ENCODE peak calls at places on chromosome 5, in four cellular contexts. R, T, C and B are unnamed samples.

GRCh38 chr5:174520420-174521396 is 203.7 kb upstream of the MSX2 start:
- DNase-seq in T (no peak), C (peak), R (no peak), B (no peak)

GRCh38 chr5:93404246-93404645 is 176.8 kb downstream of the NR2F1-AS1 start:
- DNase-seq in C (no peak), T (no peak), R (no peak), B (no peak)

GRCh38 chr5:80871541-80871961 is 88.6 kb upstream of the RASGRF2 start:
- DNase-seq in C (peak), R (no peak), T (peak), B (no peak)

GRCh38 chr5:82290005-82290404 is 11.9 kb upstream of the RPS23 start:
- DNase-seq in C (no peak), T (no peak), R (no peak), B (no peak)

GRCh38 chr5:159098285-159099048 is 1.2 kb downstream of the EBF1 start:
- DNase-seq in R (no peak), C (no peak), T (peak), B (no peak)

GRCh38 chr5:15222156-15222555 is 277.8 kb upstream of the FBXL7 start:
- DNase-seq in R (no peak), C (no peak), T (no peak), B (no peak)

GRCh38 chr5:140141241-140141640 is 15.5 kb downstream of the IGIP start:
- DNase-seq in C (peak), R (no peak), T (no peak), B (no peak)

GRCh38 chr5:146662229-146662628 is 146.2 kb upstream of the GPR151 start:
- DNase-seq in T (peak), R (peak), C (no peak), B (no peak)

GRCh38 chr5:179488464-179488863 is 61.9 kb upstream of the RUFY1 start:
- DNase-seq in C (no peak), T (no peak), R (no peak), B (no peak)

GRCh38 chr5:52786937-52787599 is 648 bp upstream of the ITGA1 start:
- DNase-seq in R (peak), T (no peak), C (peak), B (no peak)

GRCh38 chr5:147223343-147223742 is 11.5 kb upstream of the STK32A start:
- DNase-seq in C (no peak), T (no peak), R (no peak), B (no peak)

GRCh38 chr5:107917983-107918382 is 247.2 kb upstream of the EFNA5 start:
- DNase-seq in R (no peak), C (no peak), T (no peak), B (no peak)

GRCh38 chr5:104635216-104635615 is 1072.6 kb upstream of the NUDT12 start:
- DNase-seq in R (no peak), C (peak), T (no peak), B (no peak)

GRCh38 chr5:120655828-120656435 is 191.8 kb downstream of the PRR16 start:
- DNase-seq in C (peak), R (peak), T (peak), B (no peak)

GRCh38 chr5:30099634-30100033 is 1093.9 kb upstream of the CDH6 start:
- DNase-seq in R (no peak), T (peak), C (no peak), B (no peak)

GRCh38 chr5:93886098-93886806 is 144.9 kb upstream of the POU5F2 start:
- DNase-seq in R (no peak), C (peak), T (no peak), B (no peak)

GRCh38 chr5:88377705-88378656 is 109.3 kb upstream of the TMEM161B start:
- DNase-seq in R (no peak), C (no peak), T (no peak), B (no peak)

GRCh38 chr5:155299342-155300006 is 285.9 kb downstream of the KIF4B start:
- DNase-seq in C (no peak), R (no peak), T (no peak), B (no peak)

GRCh38 chr5:60701317-60701988 is 1.5 kb upstream of the DEPDC1B start:
- DNase-seq in C (no peak), R (peak), T (no peak), B (no peak)

GRCh38 chr5:107948377-107948776 is 277.6 kb upstream of the EFNA5 start:
- DNase-seq in R (peak), T (no peak), C (no peak), B (no peak)

GRCh38 chr5:34789021-34789531 is 49.9 kb upstream of the TTC23L start:
- DNase-seq in C (peak), R (no peak), T (no peak), B (no peak)

DNA sequence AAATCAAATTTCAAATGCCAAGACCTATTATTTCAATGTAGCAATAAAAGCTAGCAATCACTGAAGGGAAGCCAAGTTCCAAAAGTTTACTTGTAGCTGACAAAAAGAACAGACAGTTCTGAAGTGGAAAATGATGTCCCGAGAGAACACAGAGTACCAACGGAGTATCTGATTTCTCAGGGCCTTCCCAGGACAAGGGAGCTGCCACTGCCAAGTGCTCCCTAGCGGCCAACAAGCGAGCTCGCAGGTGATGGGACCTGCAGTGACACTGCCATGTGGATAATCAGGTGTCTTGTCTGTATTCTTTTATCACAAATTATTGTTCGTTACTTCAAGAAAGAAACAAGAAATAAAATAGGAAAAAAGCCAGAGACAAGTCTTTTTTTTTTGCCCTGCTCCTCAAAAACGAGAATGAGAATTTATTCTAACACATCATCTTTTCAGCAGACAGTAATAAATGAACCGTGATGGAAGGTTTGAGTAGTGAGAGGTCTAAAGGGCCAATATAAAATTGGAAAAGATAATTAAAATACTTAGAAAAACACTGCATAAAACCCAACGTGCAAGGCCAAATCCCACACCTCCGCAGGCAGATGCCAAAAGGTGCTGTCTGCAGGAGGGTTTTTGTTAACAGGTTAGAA is 159.4 kb downstream of the MYO10 start:
- DNase-seq in R (peak), T (no peak), C (no peak), B (no peak)
- TF ChIP-seq CTCF in R (no peak), T (peak), C (no peak), B (no peak)

GRCh38 chr5:96934695-96935555 is 955 bp upstream of the LNPEP start:
- DNase-seq in T (peak), C (peak), R (peak), B (peak)
- TF ChIP-seq CTCF in T (no peak), C (no peak), R (no peak), B (no peak)

DNA sequence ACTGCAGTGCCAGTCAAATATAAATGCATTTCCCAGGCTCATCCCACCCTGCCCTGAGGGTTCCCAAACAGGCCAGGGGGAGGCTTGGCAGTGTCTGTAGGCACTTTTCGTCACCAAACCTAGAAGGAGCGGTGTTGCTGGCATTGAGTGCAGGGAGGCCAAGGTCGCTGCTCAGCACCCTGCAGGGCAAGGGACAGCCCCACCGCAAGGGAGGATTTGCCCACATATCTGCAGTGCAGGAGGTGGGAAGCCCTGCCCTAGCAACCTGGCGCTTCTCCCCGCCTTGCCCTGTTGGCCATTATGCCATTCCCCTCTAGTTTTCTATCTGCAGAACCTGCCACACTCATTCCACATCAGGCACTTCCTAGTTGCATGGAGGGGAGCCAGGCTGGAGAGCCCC is 327.8 kb upstream of the ADCY2 start:
- DNase-seq in C (no peak), R (no peak), T (no peak), B (no peak)
- TF ChIP-seq CTCF in C (no peak), R (no peak), T (no peak), B (no peak)

DNA sequence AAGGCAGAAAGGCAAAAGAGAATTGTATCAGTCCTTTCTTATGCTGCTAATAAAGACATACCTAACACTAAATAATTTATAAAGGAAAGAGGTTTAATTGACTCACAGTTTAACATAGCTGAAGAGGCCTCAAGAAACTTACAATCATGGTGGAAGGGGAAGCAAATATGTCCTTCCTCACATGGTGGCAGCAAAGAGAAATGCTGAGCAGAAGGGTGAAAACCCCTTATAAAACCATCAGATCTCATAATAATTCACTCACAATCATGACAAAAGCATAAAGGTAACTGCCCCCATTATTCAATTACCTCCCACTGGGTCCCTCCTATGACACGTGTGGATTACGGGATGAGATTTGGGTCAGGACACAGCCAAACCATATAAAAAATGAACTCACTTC is 312.5 kb upstream of the PTGER4 start:
- DNase-seq in C (peak), R (no peak), T (no peak), B (no peak)
- TF ChIP-seq CTCF in C (peak), R (no peak), T (no peak), B (no peak)

GRCh38 chr5:102296229-102296817 is at the start of gene SLCO4C1:
- DNase-seq in R (peak), T (peak), C (no peak), B (peak)
- TF ChIP-seq CTCF in R (peak), T (peak), C (no peak), B (no peak)

GRCh38 chr5:153827407-153827806 is 211.3 kb downstream of the FAM114A2 start:
- DNase-seq in C (no peak), R (no peak), T (no peak), B (no peak)
- TF ChIP-seq CTCF in C (peak), R (no peak), T (no peak), B (no peak)

GRCh38 chr5:116237917-116238502 is 153.2 kb downstream of the COMMD10 start:
- DNase-seq in T (no peak), C (no peak), R (no peak), B (no peak)
- TF ChIP-seq CTCF in T (no peak), C (peak), R (no peak), B (no peak)

GRCh38 chr5:176619203-176619568 is 9.2 kb upstream of the GPRIN1 start:
- DNase-seq in R (peak), C (peak), T (peak), B (peak)
- TF ChIP-seq CTCF in R (no peak), C (peak), T (peak), B (no peak)

GRCh38 chr5:63128018-63128417 is 549.4 kb downstream of the LRRC70 start:
- DNase-seq in C (no peak), T (no peak), R (no peak), B (no peak)

GRCh38 chr5:63127054-63127453 is 548.4 kb downstream of the LRRC70 start:
- DNase-seq in C (peak), R (no peak), T (no peak), B (no peak)

GRCh38 chr5:63121471-63121870 is 542.9 kb downstream of the LRRC70 start:
- DNase-seq in R (no peak), C (no peak), T (no peak), B (no peak)

GRCh38 chr5:63125392-63125791 is 546.8 kb downstream of the LRRC70 start:
- DNase-seq in T (no peak), R (no peak), C (no peak), B (no peak)

DNA sequence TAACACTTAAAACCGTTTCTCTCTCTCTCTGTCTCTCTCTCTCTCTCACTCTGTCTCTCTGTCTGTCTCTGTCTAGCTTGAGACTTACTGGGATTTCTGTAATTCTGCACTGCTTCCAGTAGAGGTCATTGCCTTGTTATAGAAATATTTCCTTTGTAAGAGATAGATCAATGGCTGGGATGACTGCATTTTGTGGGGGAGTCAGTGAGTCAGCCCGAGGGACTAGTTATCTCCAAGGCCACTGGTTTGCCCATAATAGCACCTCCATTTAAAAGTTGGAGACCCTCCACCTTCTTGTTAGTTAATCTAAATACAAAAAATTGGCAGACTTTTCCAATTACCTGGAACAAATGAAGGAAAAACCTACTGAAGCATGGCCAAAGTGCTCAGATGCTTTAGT is 547.2 kb downstream of the LRRC70 start:
- DNase-seq in R (no peak), C (peak), T (peak), B (no peak)
- TF ChIP-seq CTCF in R (no peak), C (peak), T (peak), B (no peak)